ENCODE peak calls at places on chromosome 10, in four cellular contexts. X, R, G and B are unnamed samples.

GRCh38 chr10:21369697-21370096 is 155.8 kb downstream of the SKIDA1 start:
- DNase-seq in X (peak), R (peak), G (no peak), B (peak)

GRCh38 chr10:61796785-61797184 is 104.7 kb upstream of the ARID5B start:
- DNase-seq in X (no peak), R (no peak), G (no peak), B (no peak)

GRCh38 chr10:12214763-12215218 is 18.8 kb downstream of the CDC123 start:
- DNase-seq in X (peak), R (peak), G (no peak), B (peak)

GRCh38 chr10:33335550-33335799 is 1.0 kb upstream of the NRP1 start:
- DNase-seq in X (peak), R (no peak), G (no peak), B (no peak)

GRCh38 chr10:52213511-52213831 is 100.6 kb upstream of the DKK1 start:
- DNase-seq in X (peak), R (peak), G (no peak), B (peak)

GRCh38 chr10:71737356-71738172 is 18.0 kb upstream of the C10orf105 start:
- DNase-seq in X (no peak), R (no peak), G (no peak), B (peak)

GRCh38 chr10:43952760-43953159 is 304.1 kb upstream of the ZNF32 start:
- DNase-seq in X (no peak), R (no peak), G (no peak), B (no peak)

GRCh38 chr10:23481351-23481961 is 42.6 kb downstream of the OTUD1 start:
- DNase-seq in X (no peak), R (no peak), G (no peak), B (no peak)

GRCh38 chr10:82813856-82814255 is 938.9 kb downstream of the NRG3 start:
- DNase-seq in X (peak), R (no peak), G (no peak), B (peak)

GRCh38 chr10:118544401-118544948 is 51.0 kb downstream of the PRLHR start:
- DNase-seq in X (no peak), R (no peak), G (no peak), B (no peak)

GRCh38 chr10:131892817-131893675 is 7.8 kb upstream of the PPP2R2D start:
- DNase-seq in X (no peak), R (no peak), G (no peak), B (no peak)

GRCh38 chr10:83983578-83984255 is 155.6 kb upstream of the GHITM start:
- DNase-seq in X (peak), R (peak), G (no peak), B (peak)

GRCh38 chr10:124453965-124454610 is 4.3 kb upstream of the NKX1-2 start:
- DNase-seq in X (no peak), R (no peak), G (no peak), B (no peak)

GRCh38 chr10:13417459-13418126 is 69.5 kb upstream of the SEPHS1 start:
- DNase-seq in X (no peak), R (no peak), G (no peak), B (no peak)

GRCh38 chr10:54614062-54614461 is 187.0 kb downstream of the PCDH15 start:
- DNase-seq in X (no peak), R (no peak), G (no peak), B (no peak)

GRCh38 chr10:129035052-129035805 is 431.8 kb upstream of the MGMT start:
- DNase-seq in X (no peak), R (no peak), G (no peak), B (no peak)

GRCh38 chr10:89438525-89438924 is 24.2 kb downstream of the IFIT5 start:
- DNase-seq in X (no peak), R (no peak), G (no peak), B (no peak)

GRCh38 chr10:6465854-6466524 is 114.1 kb downstream of the PRKCQ start:
- DNase-seq in X (no peak), R (no peak), G (no peak), B (no peak)

GRCh38 chr10:110444009-110444347 is 53.7 kb upstream of the DUSP5 start:
- DNase-seq in X (no peak), R (no peak), G (no peak), B (peak)

GRCh38 chr10:4353059-4353655 is 472.9 kb upstream of the AKR1E2 start:
- DNase-seq in X (peak), R (peak), G (no peak), B (peak)

GRCh38 chr10:15314482-15315070 is 56.5 kb downstream of the FAM171A1 start:
- DNase-seq in X (no peak), R (no peak), G (no peak), B (no peak)

GRCh38 chr10:1036341-1036791 is 10.7 kb upstream of the IDI2 start:
- DNase-seq in X (peak), R (peak), G (peak), B (peak)

GRCh38 chr10:29357962-29358635 is 69.2 kb downstream of the LYZL1 start:
- DNase-seq in X (no peak), R (no peak), G (no peak), B (no peak)

GRCh38 chr10:13956826-13957225 is 370.1 kb downstream of the PRPF18 start:
- DNase-seq in X (peak), R (peak), G (peak), B (peak)

GRCh38 chr10:99926925-99927718 is 82.6 kb downstream of the DNMBP start:
- DNase-seq in X (peak), R (peak), G (peak), B (peak)